ENCODE peak calls at places on chromosomes 6 and 20, in four cellular contexts. One of them, this sample, is unnamed.

GRCh38 chr6:10320291-10320690 is 94.6 kb downstream of the TFAP2A start:
- DNase-seq in heart right ventricle: no peak
- DNase-seq in HCT116: no peak
- DNase-seq in cardiac muscle cell: no peak
- DNase-seq in this sample: no peak

GRCh38 chr20:38001173-38001875 is 31.9 kb downstream of the TTI1 start:
- DNase-seq in HCT116: no peak
- DNase-seq in heart right ventricle: no peak
- DNase-seq in cardiac muscle cell: no peak
- DNase-seq in this sample: no peak

GRCh38 chr20:37469531-37469930 is 51.5 kb upstream of the NNAT start:
- DNase-seq in HCT116: no peak
- DNase-seq in cardiac muscle cell: no peak
- DNase-seq in heart right ventricle: no peak
- DNase-seq in this sample: no peak

GRCh38 chr6:90197854-90198496 is 98.7 kb downstream of the BACH2 start:
- DNase-seq in cardiac muscle cell: no peak
- DNase-seq in HCT116: no peak
- DNase-seq in heart right ventricle: no peak
- DNase-seq in this sample: no peak

GRCh38 chr6:53020005-53020744 is 25.1 kb upstream of the GSTA4 start:
- DNase-seq in HCT116: no peak
- DNase-seq in cardiac muscle cell: no peak
- DNase-seq in heart right ventricle: no peak
- DNase-seq in this sample: no peak

GRCh38 chr6:153215242-153215641 is 84.2 kb upstream of the RGS17 start:
- DNase-seq in heart right ventricle: no peak
- DNase-seq in HCT116: no peak
- DNase-seq in cardiac muscle cell: no peak
- DNase-seq in this sample: no peak

GRCh38 chr6:169320013-169320412 is 66.4 kb upstream of the THBS2 start:
- DNase-seq in cardiac muscle cell: no peak
- DNase-seq in heart right ventricle: no peak
- DNase-seq in HCT116: no peak
- DNase-seq in this sample: no peak

GRCh38 chr6:33014841-33015634 is 5.6 kb upstream of the HLA-DOA start:
- DNase-seq in HCT116: peak; percentile 78
- DNase-seq in heart right ventricle: peak; percentile 82
- DNase-seq in cardiac muscle cell: peak; percentile 75
- DNase-seq in this sample: peak; percentile 72

GRCh38 chr6:134168580-134169223 is 116.3 kb upstream of the SLC2A12 start:
- DNase-seq in HCT116: no peak
- DNase-seq in heart right ventricle: no peak
- DNase-seq in cardiac muscle cell: no peak
- DNase-seq in this sample: no peak

GRCh38 chr6:4319992-4320683 is 184.8 kb upstream of the ECI2 start:
- DNase-seq in cardiac muscle cell: no peak
- DNase-seq in heart right ventricle: peak; percentile 48
- DNase-seq in HCT116: no peak
- DNase-seq in this sample: peak; percentile 85

GRCh38 chr20:2390971-2391675 is 10.4 kb downstream of the TGM6 start:
- DNase-seq in HCT116: no peak
- DNase-seq in cardiac muscle cell: no peak
- DNase-seq in heart right ventricle: no peak
- DNase-seq in this sample: no peak

GRCh38 chr6:94372229-94372628 is 952.9 kb upstream of the EPHA7 start:
- DNase-seq in HCT116: no peak
- DNase-seq in heart right ventricle: no peak
- DNase-seq in cardiac muscle cell: no peak
- DNase-seq in this sample: no peak

GRCh38 chr6:136775548-136775947 is 16.7 kb downstream of the MAP3K5 start:
- DNase-seq in cardiac muscle cell: no peak
- DNase-seq in HCT116: no peak
- DNase-seq in heart right ventricle: no peak
- DNase-seq in this sample: no peak

GRCh38 chr20:31674895-31675827 is 37.4 kb downstream of the COX4I2 start:
- DNase-seq in heart right ventricle: peak; percentile 81
- DNase-seq in HCT116: no peak
- DNase-seq in cardiac muscle cell: no peak
- DNase-seq in this sample: peak; percentile 21

GRCh38 chr6:4613795-4614194 is 162.4 kb upstream of the CDYL start:
- DNase-seq in cardiac muscle cell: no peak
- DNase-seq in HCT116: no peak
- DNase-seq in heart right ventricle: no peak
- DNase-seq in this sample: no peak

GRCh38 chr20:58604410-58604881 is 46.6 kb upstream of the STX16 start:
- DNase-seq in cardiac muscle cell: no peak
- DNase-seq in HCT116: no peak
- DNase-seq in heart right ventricle: no peak
- DNase-seq in this sample: no peak

GRCh38 chr6:69866351-69867074 is at the start of gene COL19A1:
- DNase-seq in HCT116: no peak
- DNase-seq in cardiac muscle cell: peak; percentile 51
- DNase-seq in heart right ventricle: peak; percentile 8
- DNase-seq in this sample: no peak

GRCh38 chr6:83873869-83874268 is 14.4 kb downstream of the CYB5R4 start:
- DNase-seq in heart right ventricle: no peak
- DNase-seq in cardiac muscle cell: no peak
- DNase-seq in HCT116: no peak
- DNase-seq in this sample: no peak

GRCh38 chr6:133242761-133243590 is 1.8 kb downstream of the EYA4 start:
- DNase-seq in heart right ventricle: peak; percentile 6
- DNase-seq in cardiac muscle cell: peak; percentile 5
- DNase-seq in HCT116: no peak
- DNase-seq in this sample: no peak

GRCh38 chr6:78954740-78955139 is 87.4 kb downstream of the IRAK1BP1 start:
- DNase-seq in HCT116: no peak
- DNase-seq in heart right ventricle: no peak
- DNase-seq in cardiac muscle cell: no peak
- DNase-seq in this sample: no peak

GRCh38 chr20:23129256-23129655 is 43.1 kb upstream of the CD93 start:
- DNase-seq in heart right ventricle: no peak
- DNase-seq in HCT116: no peak
- DNase-seq in cardiac muscle cell: no peak
- DNase-seq in this sample: no peak

GRCh38 chr20:34536798-34537394 is 20.7 kb downstream of the DYNLRB1 start:
- DNase-seq in HCT116: no peak
- DNase-seq in heart right ventricle: peak; percentile 61
- DNase-seq in cardiac muscle cell: peak; percentile 44
- DNase-seq in this sample: no peak

GRCh38 chr20:32006841-32007786 is 3.1 kb upstream of the CCM2L start:
- DNase-seq in cardiac muscle cell: no peak
- DNase-seq in HCT116: no peak
- DNase-seq in heart right ventricle: no peak
- DNase-seq in this sample: no peak

GRCh38 chr20:45404438-45404837 is 3.7 kb upstream of the DBNDD2 start:
- DNase-seq in cardiac muscle cell: no peak
- DNase-seq in heart right ventricle: no peak
- DNase-seq in HCT116: no peak
- DNase-seq in this sample: no peak

GRCh38 chr20:45407067-45407745 is 883 bp upstream of the DBNDD2 start:
- DNase-seq in heart right ventricle: peak; percentile 76
- DNase-seq in HCT116: no peak
- DNase-seq in cardiac muscle cell: peak; percentile 82
- DNase-seq in this sample: no peak

GRCh38 chr20:45405566-45406259 is 2.4 kb upstream of the DBNDD2 start:
- DNase-seq in HCT116: no peak
- DNase-seq in cardiac muscle cell: peak; percentile 37
- DNase-seq in heart right ventricle: peak; percentile 34
- DNase-seq in this sample: no peak

GRCh38 chr20:45407783-45408645 is at the start of gene DBNDD2:
- DNase-seq in heart right ventricle: peak; percentile 80
- DNase-seq in cardiac muscle cell: no peak
- DNase-seq in HCT116: no peak
- DNase-seq in this sample: no peak

GRCh38 chr20:45406260-45407066 is 1.6 kb upstream of the DBNDD2 start:
- DNase-seq in cardiac muscle cell: peak; percentile 72
- DNase-seq in heart right ventricle: peak; percentile 83
- DNase-seq in HCT116: no peak
- DNase-seq in this sample: no peak
- TF ChIP-seq CTCF in cardiac muscle cell: no peak
- TF ChIP-seq CTCF in heart right ventricle: no peak
- TF ChIP-seq CTCF in HCT116: no peak
- TF ChIP-seq CTCF in this sample: peak; percentile 19

DNA sequence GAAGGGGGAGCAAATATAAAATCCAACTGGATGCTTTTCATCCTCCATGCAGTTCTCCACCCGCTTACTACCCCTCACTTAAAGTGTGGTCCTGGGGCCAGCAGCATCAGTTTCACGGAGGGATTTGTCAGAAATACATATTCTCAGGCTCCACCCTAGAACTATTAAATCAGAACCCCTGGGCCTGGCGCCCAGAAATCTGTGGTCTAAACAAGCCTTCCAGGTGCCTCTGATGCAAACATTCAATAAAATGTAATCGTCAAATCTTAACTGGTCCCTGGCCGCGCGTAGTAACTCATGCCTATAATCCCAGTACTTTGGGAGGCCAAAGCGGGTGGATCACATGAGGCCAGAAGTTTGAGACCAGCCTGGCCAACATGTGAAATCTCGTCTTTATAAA is 47.7 kb downstream of the ATXN1 start:
- DNase-seq in heart right ventricle: no peak
- DNase-seq in cardiac muscle cell: no peak
- DNase-seq in HCT116: no peak
- DNase-seq in this sample: no peak
- H3K4me3 ChIP-seq in heart right ventricle: no peak overlapping the region
- H3K4me3 ChIP-seq in cardiac muscle cell: no peak overlapping the region
- H3K4me3 ChIP-seq in HCT116: peak overlapping the region; percentile 2
- H3K4me3 ChIP-seq in this sample: no peak overlapping the region

DNA sequence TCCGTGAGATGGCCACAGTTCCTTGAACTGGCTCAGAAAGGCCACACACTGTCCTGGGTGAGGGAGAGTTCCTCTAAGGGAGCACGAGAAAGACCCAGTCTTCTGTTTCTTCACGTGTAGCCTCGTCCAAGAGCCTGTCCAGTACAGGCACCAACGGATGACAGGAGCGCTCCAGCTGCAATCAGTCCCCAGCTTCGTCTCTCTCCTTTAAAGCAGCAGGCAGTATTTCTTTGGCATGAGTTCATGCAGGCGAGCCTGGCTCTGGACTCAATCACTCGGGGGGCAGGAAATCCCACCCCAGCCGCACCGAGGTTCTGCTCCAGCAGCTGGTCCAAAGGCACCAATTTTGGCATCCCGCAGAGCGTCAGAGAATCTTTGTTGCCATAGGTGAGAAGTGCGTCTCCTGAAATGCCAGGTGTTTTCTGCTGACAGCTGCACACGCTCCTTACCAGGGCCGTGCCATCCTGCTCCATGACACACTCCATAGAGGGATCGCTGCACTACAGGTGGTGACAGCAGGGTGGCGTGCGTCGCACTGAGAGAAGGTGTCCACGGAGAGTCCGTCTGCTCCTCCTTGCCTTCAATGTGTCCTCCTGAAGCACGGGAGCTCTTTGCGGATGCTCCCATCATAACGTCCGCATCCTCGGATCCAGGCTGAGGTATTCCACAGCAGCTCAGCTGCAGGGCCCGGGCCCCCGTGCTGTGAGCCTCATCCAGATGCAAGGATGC is 59.6 kb upstream of the AFDN start:
- DNase-seq in heart right ventricle: no peak
- DNase-seq in HCT116: no peak
- DNase-seq in cardiac muscle cell: peak; percentile 23
- DNase-seq in this sample: no peak
- TF ChIP-seq CTCF in heart right ventricle: no peak
- TF ChIP-seq CTCF in HCT116: peak; percentile 29
- TF ChIP-seq CTCF in cardiac muscle cell: no peak
- TF ChIP-seq CTCF in this sample: no peak

GRCh38 chr20:51562027-51562333 is 19.5 kb upstream of the NFATC2 start:
- DNase-seq in HCT116: no peak
- DNase-seq in heart right ventricle: no peak
- DNase-seq in cardiac muscle cell: no peak
- DNase-seq in this sample: no peak

GRCh38 chr20:51563597-51564332 is 21.2 kb upstream of the NFATC2 start:
- DNase-seq in cardiac muscle cell: peak; percentile 63
- DNase-seq in heart right ventricle: peak; percentile 73
- DNase-seq in HCT116: peak; percentile 51
- DNase-seq in this sample: no peak

GRCh38 chr20:51560550-51561307 is 18.2 kb upstream of the NFATC2 start:
- DNase-seq in HCT116: no peak
- DNase-seq in cardiac muscle cell: no peak
- DNase-seq in heart right ventricle: no peak
- DNase-seq in this sample: no peak

GRCh38 chr20:51563141-51563596 is 20.6 kb upstream of the NFATC2 start:
- DNase-seq in heart right ventricle: no peak
- DNase-seq in HCT116: no peak
- DNase-seq in cardiac muscle cell: no peak
- DNase-seq in this sample: no peak

GRCh38 chr20:51562334-51563140 is 20.0 kb upstream of the NFATC2 start:
- DNase-seq in heart right ventricle: peak; percentile 94
- DNase-seq in cardiac muscle cell: peak; percentile 81
- DNase-seq in HCT116: peak; percentile 26
- DNase-seq in this sample: peak; percentile 72
- H3K4me3 ChIP-seq in heart right ventricle: peak overlapping the region; percentile 64
- H3K4me3 ChIP-seq in cardiac muscle cell: peak overlapping the region; percentile 33
- H3K4me3 ChIP-seq in HCT116: peak overlapping the region; percentile 48
- H3K4me3 ChIP-seq in this sample: peak overlapping the region; percentile 41

GRCh38 chr6:38068854-38069253 is 249.3 kb downstream of the ZFAND3 start:
- DNase-seq in cardiac muscle cell: no peak
- DNase-seq in heart right ventricle: peak; percentile 17
- DNase-seq in HCT116: no peak
- DNase-seq in this sample: peak; percentile 58
- TF ChIP-seq CTCF in cardiac muscle cell: peak; percentile 18
- TF ChIP-seq CTCF in heart right ventricle: no peak
- TF ChIP-seq CTCF in HCT116: no peak
- TF ChIP-seq CTCF in this sample: peak; percentile 35

GRCh38 chr6:111730835-111731234 is 125.2 kb upstream of the TRAF3IP2 start:
- DNase-seq in heart right ventricle: peak; percentile 44
- DNase-seq in cardiac muscle cell: no peak
- DNase-seq in HCT116: no peak
- DNase-seq in this sample: no peak
- H3K4me3 ChIP-seq in heart right ventricle: no peak overlapping the region
- H3K4me3 ChIP-seq in cardiac muscle cell: no peak overlapping the region
- H3K4me3 ChIP-seq in HCT116: no peak overlapping the region
- H3K4me3 ChIP-seq in this sample: no peak overlapping the region

DNA sequence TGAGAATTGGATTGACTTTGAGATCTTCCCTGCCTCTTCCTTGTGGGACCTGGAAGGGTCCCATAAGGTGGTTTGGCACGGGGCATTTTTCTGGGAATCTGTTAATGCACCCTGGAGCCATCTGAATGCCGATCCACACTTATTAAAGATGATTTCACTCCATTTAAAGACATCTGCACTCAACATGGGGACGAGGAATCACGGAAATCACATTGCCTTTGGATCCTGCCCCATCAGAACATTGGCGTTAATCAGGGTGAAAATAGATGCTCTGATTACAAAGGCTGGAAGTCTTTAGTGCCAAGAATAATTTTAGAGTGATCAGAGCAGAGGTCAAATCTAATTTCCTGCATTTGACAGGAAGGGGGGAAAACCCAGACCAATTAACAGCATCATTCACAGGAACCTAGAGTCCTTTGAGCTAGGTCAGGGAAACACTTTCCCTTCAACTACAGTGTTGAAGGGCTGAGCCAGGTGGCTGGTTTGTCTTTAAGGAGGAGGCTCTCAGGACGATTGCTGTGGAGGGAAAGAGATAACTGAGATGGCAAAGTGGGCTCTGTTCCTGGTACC is 112.1 kb downstream of the SCML4 start:
- DNase-seq in cardiac muscle cell: no peak
- DNase-seq in HCT116: no peak
- DNase-seq in heart right ventricle: no peak
- DNase-seq in this sample: no peak
- TF ChIP-seq CTCF in cardiac muscle cell: no peak
- TF ChIP-seq CTCF in HCT116: no peak
- TF ChIP-seq CTCF in heart right ventricle: no peak
- TF ChIP-seq CTCF in this sample: no peak

GRCh38 chr6:43097098-43097489 is 21.0 kb downstream of the PTK7 start:
- DNase-seq in cardiac muscle cell: no peak
- DNase-seq in heart right ventricle: no peak
- DNase-seq in HCT116: no peak
- DNase-seq in this sample: no peak
- H3K4me3 ChIP-seq in cardiac muscle cell: no peak overlapping the region
- H3K4me3 ChIP-seq in heart right ventricle: no peak overlapping the region
- H3K4me3 ChIP-seq in HCT116: no peak overlapping the region
- H3K4me3 ChIP-seq in this sample: no peak overlapping the region

This sample was measured in LNCaP clone FGC.